ENCODE peak calls at places on chromosomes 4 and X, in five cellular contexts. N, P, D, M and C are unnamed samples.

GRCh38 chrX:44071070-44071645 is 98.0 kb upstream of the NDP start:
- DNase-seq in N (no peak), D (no peak), P (no peak), M (no peak), C (no peak)

GRCh38 chr4:141465151-141465550 is 171.2 kb upstream of the IL15 start:
- DNase-seq in P (no peak), M (no peak), N (no peak), D (no peak), C (no peak)

GRCh38 chr4:101254776-101255175 is 92.5 kb downstream of the PPP3CA start:
- DNase-seq in M (no peak), D (no peak), P (no peak), N (no peak), C (no peak)

GRCh38 chr4:84698962-84699671 is 116.2 kb downstream of the CDS1 start:
- DNase-seq in D (no peak), M (no peak), P (no peak), N (no peak), C (no peak)

GRCh38 chr4:102116121-102116520 is 229.2 kb downstream of the SLC39A8 start:
- DNase-seq in M (no peak), P (no peak), N (no peak), D (no peak), C (no peak)

GRCh38 chrX:39258331-39258730 is 457.1 kb downstream of the MID1IP1 start:
- DNase-seq in N (no peak), P (no peak), M (no peak), D (no peak), C (no peak)

GRCh38 chr4:68948044-68948743 is 3.4 kb downstream of the UGT2A3 start:
- DNase-seq in M (no peak), D (peak; percentile 65), N (no peak), P (no peak), C (no peak)

GRCh38 chr4:100188829-100189228 is 1.4 kb downstream of the DDIT4L start:
- DNase-seq in D (no peak), N (no peak), M (no peak), P (no peak), C (no peak)

GRCh38 chrX:129534816-129535578 is 5.1 kb upstream of the OCRL start:
- DNase-seq in N (no peak), D (no peak), P (no peak), M (no peak), C (no peak)

GRCh38 chr4:101555341-101555880 is 208.1 kb upstream of the PPP3CA start:
- DNase-seq in D (no peak), P (no peak), M (no peak), N (no peak), C (no peak)

GRCh38 chr4:33924239-33924638 is 2320.1 kb downstream of the ARAP2 start:
- DNase-seq in N (peak; percentile 6), M (no peak), P (peak; percentile 8), D (no peak), C (no peak)

GRCh38 chrX:3548743-3549441 is 164.6 kb downstream of the PRKX start:
- DNase-seq in N (peak; percentile 58), D (peak; percentile 0), M (no peak), P (no peak), C (no peak)

GRCh38 chr4:167602157-167602556 is 367.9 kb upstream of the SPOCK3 start:
- DNase-seq in N (no peak), P (no peak), M (no peak), D (no peak), C (no peak)

GRCh38 chr4:20370284-20370683 is 118.6 kb downstream of the SLIT2 start:
- DNase-seq in M (no peak), N (no peak), P (no peak), D (no peak), C (no peak)

GRCh38 chr4:5885733-5886132 is 7.2 kb downstream of the CRMP1 start:
- DNase-seq in D (no peak), P (no peak), N (no peak), M (no peak), C (no peak)

GRCh38 chr4:120843840-120844527 is 78.5 kb downstream of the PRDM5 start:
- DNase-seq in M (no peak), P (peak; percentile 60), N (peak; percentile 9), D (no peak), C (no peak)

GRCh38 chr4:91758487-91758886 is 545.3 kb upstream of the GRID2 start:
- DNase-seq in P (no peak), D (no peak), N (no peak), M (no peak), C (no peak)

GRCh38 chr4:56972832-56973231 is 4.6 kb downstream of the NOA1 start:
- DNase-seq in P (no peak), N (no peak), D (no peak), M (no peak), C (no peak)

GRCh38 chr4:8311096-8312068 is 41.8 kb downstream of the HTRA3 start:
- DNase-seq in D (no peak), N (no peak), P (no peak), M (no peak), C (no peak)

GRCh38 chr4:159346681-159347080 is 243.8 kb downstream of the RAPGEF2 start:
- DNase-seq in M (no peak), P (no peak), N (no peak), D (no peak), C (no peak)

GRCh38 chrX:134749651-134750450 is 91.6 kb upstream of the PLAC1 start:
- DNase-seq in D (no peak), N (no peak), M (no peak), P (no peak), C (no peak)

GRCh38 chrX:2714551-2714950 is 23.5 kb downstream of the CD99 start:
- DNase-seq in N (no peak), D (no peak), M (no peak), P (no peak), C (no peak)

GRCh38 chr4:5785806-5786680 is 75.0 kb downstream of the EVC start:
- DNase-seq in P (no peak), M (no peak), D (no peak), N (peak; percentile 12), C (no peak)

GRCh38 chrX:2692221-2693122 is 1.4 kb downstream of the CD99 start:
- DNase-seq in D (no peak), P (no peak), M (no peak), N (peak; percentile 31), C (peak; percentile 55)

GRCh38 chr4:15436515-15436914 is 8.7 kb downstream of the C1QTNF7 start:
- DNase-seq in M (no peak), D (no peak), N (no peak), P (no peak), C (no peak)

GRCh38 chrX:96314974-96315373 is 369.7 kb upstream of the DIAPH2 start:
- DNase-seq in D (peak; percentile 0), M (no peak), P (no peak), N (peak; percentile 23), C (no peak)

GRCh38 chr4:18180892-18181291 is 159.3 kb upstream of the LCORL start:
- DNase-seq in N (no peak), P (no peak), M (no peak), D (no peak), C (no peak)

GRCh38 chr4:40621592-40622512 is 7.8 kb downstream of the RBM47 start:
- DNase-seq in P (peak; percentile 22), M (peak; percentile 93), D (peak; percentile 60), N (peak; percentile 92), C (peak; percentile 16)

GRCh38 chr4:124783847-124784246 is 71.3 kb upstream of the ANKRD50 start:
- DNase-seq in P (no peak), N (no peak), D (no peak), M (no peak), C (no peak)

GRCh38 chrX:140572724-140573123 is 67.9 kb upstream of the SOX3 start:
- DNase-seq in P (peak; percentile 54), D (peak; percentile 7), M (peak; percentile 3), N (peak; percentile 51), C (peak; percentile 4)

GRCh38 chr4:110062166-110062565 is 136.2 kb downstream of the ELOVL6 start:
- DNase-seq in P (no peak), M (no peak), D (no peak), N (no peak), C (no peak)

GRCh38 chr4:17468638-17469221 is 43.2 kb downstream of the QDPR start:
- DNase-seq in M (no peak), P (peak; percentile 21), D (peak; percentile 13), N (peak; percentile 23), C (peak; percentile 52)

GRCh38 chr4:2848449-2848848 is 4.8 kb downstream of the ADD1 start:
- DNase-seq in M (no peak), N (no peak), D (peak; percentile 36), P (no peak), C (no peak)

GRCh38 chr4:173878701-173879100 is 348.7 kb upstream of the HAND2 start:
- DNase-seq in M (no peak), D (no peak), P (no peak), N (peak; percentile 47), C (no peak)
- TF ChIP-seq ESRRA in M (no peak), D (no peak), P (no peak), N (no peak), C (no peak)

GRCh38 chr4:54384563-54384962 is 155.5 kb downstream of the PDGFRA start:
- DNase-seq in P (peak; percentile 19), M (no peak), N (peak; percentile 25), D (peak; percentile 3), C (no peak)
- TF ChIP-seq ESRRA in P (no peak), M (no peak), N (no peak), D (no peak), C (no peak)

DNA sequence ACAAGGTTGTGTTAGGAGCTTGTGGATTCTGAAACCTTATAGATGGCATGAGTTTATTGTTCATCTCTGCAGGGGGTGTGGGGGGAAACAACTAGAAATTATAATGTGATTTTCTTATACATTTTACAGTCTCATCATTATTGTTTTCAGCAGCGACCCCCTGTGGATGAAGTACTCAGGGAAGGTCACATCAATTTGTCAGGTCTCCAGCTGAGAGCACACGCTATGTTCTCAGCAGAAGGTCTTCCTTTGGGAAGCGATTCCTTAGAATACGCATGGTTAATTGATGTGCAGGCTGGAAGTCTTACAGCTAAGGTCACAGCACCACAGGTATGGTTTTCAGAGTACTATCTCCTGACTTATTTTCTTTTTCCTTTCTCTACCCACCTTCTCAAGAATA is 72.2 kb downstream of the BLTP1 start:
- DNase-seq in D (no peak), N (peak; percentile 14), P (peak; percentile 11), M (no peak), C (peak; percentile 31)
- TF ChIP-seq ESRRA in D (no peak), N (no peak), P (no peak), M (no peak), C (no peak)

GRCh38 chr4:46124773-46125172 is 919 bp upstream of the GABRG1 start:
- DNase-seq in D (no peak), P (peak; percentile 66), N (no peak), M (no peak), C (peak; percentile 6)

DNA sequence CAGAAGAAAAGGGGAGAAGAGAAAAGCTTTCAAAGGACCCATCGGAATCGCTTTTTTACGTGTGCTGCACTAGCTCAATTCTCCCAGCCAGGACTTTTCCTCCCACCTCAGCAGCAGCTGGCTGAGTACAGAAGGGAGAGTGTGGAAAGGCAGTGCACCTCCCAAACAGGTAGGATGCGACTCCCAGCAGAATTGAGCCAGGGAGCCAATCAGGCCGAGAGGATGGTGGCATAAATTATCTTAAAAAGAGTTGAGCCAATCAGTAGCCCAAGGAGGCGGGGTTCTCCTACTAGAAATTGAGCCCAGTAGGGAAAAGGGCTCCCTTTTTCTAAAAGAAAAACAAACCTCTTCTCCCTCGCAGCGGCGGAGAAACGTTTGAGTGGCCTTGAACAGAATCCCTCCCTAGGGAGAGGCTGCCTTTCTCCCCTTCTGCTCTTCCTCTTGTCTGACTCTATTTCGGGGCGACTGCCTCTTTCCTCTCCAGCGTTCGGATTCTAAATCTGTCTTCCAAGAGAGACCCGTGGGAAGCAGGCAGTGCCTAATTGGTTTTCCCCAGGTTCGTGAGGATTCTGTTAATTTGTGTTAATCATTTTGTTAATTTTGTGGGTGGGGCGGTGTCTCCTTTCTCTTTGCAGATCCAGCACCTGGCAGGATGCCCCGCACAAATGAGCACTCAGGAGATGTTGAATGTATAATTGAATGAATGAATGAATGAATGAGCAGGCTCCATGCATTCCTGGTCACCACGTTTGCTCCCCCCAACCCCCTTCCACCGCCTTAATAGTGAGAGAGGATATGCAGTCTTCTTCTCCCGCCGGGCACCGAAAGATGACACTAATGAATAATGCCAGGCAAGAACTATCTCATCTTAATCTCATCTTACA is at the start of gene GABRG1:
- DNase-seq in P (peak; percentile 71), D (no peak), M (no peak), N (no peak), C (no peak)
- TF ChIP-seq ESRRA in P (no peak), D (no peak), M (no peak), N (no peak), C (no peak)